ENCODE peak calls at places on chromosomes 12 and 14, in seven cellular contexts. One of them, this sample, is unnamed.

GRCh38 chr14:104132981-104133380 is 5.4 kb upstream of the KIF26A start:
- DNase-seq in WTC11: peak; percentile 73
- DNase-seq in NCI-H774: no peak
- DNase-seq in T-helper 17 cell: no peak
- DNase-seq in PC-9: no peak
- DNase-seq in stimulated activated CD8-positive, alpha-beta memory T cell treated with anti-CD3 and anti-CD28 coated beads, Interleukin-15, amount 100 ng/mL, for 24 hours: no peak
- DNase-seq in T follicular helper cell: no peak
- DNase-seq in this sample: no peak

GRCh38 chr12:6430124-6430989 is 14.4 kb upstream of the CD27 start:
- DNase-seq in WTC11: no peak
- DNase-seq in NCI-H774: peak; percentile 53
- DNase-seq in T-helper 17 cell: no peak
- DNase-seq in PC-9: peak; percentile 98
- DNase-seq in stimulated activated CD8-positive, alpha-beta memory T cell treated with anti-CD3 and anti-CD28 coated beads, Interleukin-15, amount 100 ng/mL, for 24 hours: no peak
- DNase-seq in T follicular helper cell: no peak
- DNase-seq in this sample: peak; percentile 67

GRCh38 chr12:12987421-12987820 is 12.6 kb downstream of the HEBP1 start:
- DNase-seq in WTC11: no peak
- DNase-seq in NCI-H774: no peak
- DNase-seq in T-helper 17 cell: no peak
- DNase-seq in PC-9: no peak
- DNase-seq in stimulated activated CD8-positive, alpha-beta memory T cell treated with anti-CD3 and anti-CD28 coated beads, Interleukin-15, amount 100 ng/mL, for 24 hours: no peak
- DNase-seq in T follicular helper cell: no peak
- DNase-seq in this sample: no peak

GRCh38 chr12:48542300-48542928 is 17.0 kb downstream of the OR8S1 start:
- DNase-seq in WTC11: no peak
- DNase-seq in NCI-H774: peak; percentile 10
- DNase-seq in T-helper 17 cell: no peak
- DNase-seq in PC-9: no peak
- DNase-seq in stimulated activated CD8-positive, alpha-beta memory T cell treated with anti-CD3 and anti-CD28 coated beads, Interleukin-15, amount 100 ng/mL, for 24 hours: no peak
- DNase-seq in T follicular helper cell: peak; percentile 21
- DNase-seq in this sample: no peak

GRCh38 chr12:120365675-120366340 is 3.2 kb downstream of the MSI1 start:
- DNase-seq in WTC11: no peak
- DNase-seq in NCI-H774: no peak
- DNase-seq in T-helper 17 cell: no peak
- DNase-seq in PC-9: no peak
- DNase-seq in stimulated activated CD8-positive, alpha-beta memory T cell treated with anti-CD3 and anti-CD28 coated beads, Interleukin-15, amount 100 ng/mL, for 24 hours: no peak
- DNase-seq in T follicular helper cell: no peak
- DNase-seq in this sample: no peak

GRCh38 chr14:30608533-30609006 is 13.5 kb upstream of the SCFD1 start:
- DNase-seq in WTC11: no peak
- DNase-seq in NCI-H774: peak; percentile 68
- DNase-seq in T-helper 17 cell: no peak
- DNase-seq in PC-9: no peak
- DNase-seq in stimulated activated CD8-positive, alpha-beta memory T cell treated with anti-CD3 and anti-CD28 coated beads, Interleukin-15, amount 100 ng/mL, for 24 hours: no peak
- DNase-seq in T follicular helper cell: no peak
- DNase-seq in this sample: no peak

GRCh38 chr14:59328410-59328809 is 136.8 kb downstream of the GPR135 start:
- DNase-seq in WTC11: no peak
- DNase-seq in NCI-H774: no peak
- DNase-seq in T-helper 17 cell: no peak
- DNase-seq in PC-9: peak; percentile 48
- DNase-seq in stimulated activated CD8-positive, alpha-beta memory T cell treated with anti-CD3 and anti-CD28 coated beads, Interleukin-15, amount 100 ng/mL, for 24 hours: no peak
- DNase-seq in T follicular helper cell: no peak
- DNase-seq in this sample: no peak

GRCh38 chr12:55940065-55940732 is 9.2 kb downstream of the DGKA start:
- DNase-seq in WTC11: peak; percentile 92
- DNase-seq in NCI-H774: peak; percentile 82
- DNase-seq in T-helper 17 cell: peak; percentile 70
- DNase-seq in PC-9: peak; percentile 62
- DNase-seq in stimulated activated CD8-positive, alpha-beta memory T cell treated with anti-CD3 and anti-CD28 coated beads, Interleukin-15, amount 100 ng/mL, for 24 hours: peak; percentile 44
- DNase-seq in T follicular helper cell: peak; percentile 80
- DNase-seq in this sample: no peak

GRCh38 chr12:42039146-42039545 is 105.5 kb downstream of the GXYLT1 start:
- DNase-seq in WTC11: no peak
- DNase-seq in NCI-H774: no peak
- DNase-seq in T-helper 17 cell: no peak
- DNase-seq in PC-9: no peak
- DNase-seq in stimulated activated CD8-positive, alpha-beta memory T cell treated with anti-CD3 and anti-CD28 coated beads, Interleukin-15, amount 100 ng/mL, for 24 hours: no peak
- DNase-seq in T follicular helper cell: no peak
- DNase-seq in this sample: peak; percentile 75

GRCh38 chr14:59262717-59263469 is 74.4 kb downstream of the DAAM1 start:
- DNase-seq in WTC11: peak; percentile 14
- DNase-seq in NCI-H774: peak; percentile 35
- DNase-seq in T-helper 17 cell: no peak
- DNase-seq in PC-9: no peak
- DNase-seq in stimulated activated CD8-positive, alpha-beta memory T cell treated with anti-CD3 and anti-CD28 coated beads, Interleukin-15, amount 100 ng/mL, for 24 hours: no peak
- DNase-seq in T follicular helper cell: no peak
- DNase-seq in this sample: no peak

GRCh38 chr14:34161351-34162169 is 210.7 kb upstream of the EGLN3 start:
- DNase-seq in WTC11: no peak
- DNase-seq in NCI-H774: no peak
- DNase-seq in T-helper 17 cell: no peak
- DNase-seq in PC-9: no peak
- DNase-seq in stimulated activated CD8-positive, alpha-beta memory T cell treated with anti-CD3 and anti-CD28 coated beads, Interleukin-15, amount 100 ng/mL, for 24 hours: no peak
- DNase-seq in T follicular helper cell: no peak
- DNase-seq in this sample: no peak